ENCODE peak calls at places on chromosomes 7 and 10, in seven cellular contexts. D is IMR-90; H is HT1080; K is osteocyte; W is iPS-NIHi11; T is psoas muscle; O is effector CD4-positive, alpha-beta T cell. F is an unnamed sample.

GRCh38 chr7:70539196-70539595 is 592.7 kb upstream of the GALNT17 start:
- DNase-seq in H (peak), O (no peak), W (no peak), K (no peak), D (no peak), T (no peak), F (no peak)

GRCh38 chr7:42236266-42237161 is 495 bp downstream of the GLI3 start:
- DNase-seq in H (peak), K (peak), D (peak), T (peak), O (no peak), W (peak), F (peak)

GRCh38 chr7:12623885-12624498 is 53.5 kb downstream of the SCIN start:
- DNase-seq in O (no peak), D (peak), K (no peak), W (peak), H (peak), T (no peak), F (peak)

GRCh38 chr7:140062118-140062527 is 628 bp downstream of the PARP12 start:
- DNase-seq in W (no peak), K (peak), D (no peak), O (peak), H (no peak), T (no peak), F (peak)

GRCh38 chr7:128855559-128855958 is 7.1 kb upstream of the ATP6V1F start:
- DNase-seq in H (no peak), T (no peak), K (no peak), W (no peak), O (no peak), D (no peak), F (no peak)

GRCh38 chr10:77070317-77070716 is 567.3 kb downstream of the KCNMA1 start:
- DNase-seq in W (no peak), H (no peak), D (no peak), O (no peak), K (peak), T (no peak), F (no peak)

GRCh38 chr7:74269757-74270277 is 15.6 kb upstream of the RFC2 start:
- DNase-seq in O (peak), T (no peak), D (peak), H (peak), K (no peak), W (peak), F (peak)

GRCh38 chr10:52332815-52333214 is 18.7 kb downstream of the DKK1 start:
- DNase-seq in H (no peak), K (no peak), D (no peak), O (no peak), W (no peak), T (no peak), F (no peak)

GRCh38 chr7:134562136-134562535 is 13.2 kb downstream of the AKR1B15 start:
- DNase-seq in O (no peak), K (no peak), W (no peak), H (peak), D (peak), T (no peak), F (peak)

GRCh38 chr7:78649976-78650375 is 803.5 kb downstream of the MAGI2 start:
- DNase-seq in K (no peak), T (no peak), O (no peak), D (no peak), W (no peak), H (peak), F (no peak)

GRCh38 chr7:87877641-87878040 is 1.3 kb downstream of the DBF4 start:
- DNase-seq in T (no peak), W (no peak), O (no peak), H (no peak), D (no peak), K (no peak), F (peak)

GRCh38 chr10:68212721-68213352 is 19.1 kb downstream of the ATOH7 start:
- DNase-seq in H (peak), T (no peak), W (peak), D (peak), O (no peak), K (no peak), F (peak)

GRCh38 chr10:72685264-72685921 is 6.5 kb upstream of the MCU start:
- DNase-seq in W (no peak), T (peak), D (no peak), O (no peak), K (no peak), H (no peak), F (no peak)

GRCh38 chr7:16648551-16648950 is 2.6 kb downstream of the BZW2 start:
- DNase-seq in T (no peak), K (no peak), O (no peak), W (peak), D (no peak), H (no peak), F (peak)

GRCh38 chr7:143504215-143504936 is 26.7 kb downstream of the TAS2R41 start:
- DNase-seq in T (no peak), D (peak), O (no peak), W (no peak), H (no peak), K (no peak), F (no peak)

GRCh38 chr7:147240468-147240867 is 1123.9 kb downstream of the CNTNAP2 start:
- DNase-seq in W (no peak), K (no peak), D (no peak), O (no peak), T (no peak), H (no peak), F (peak)

GRCh38 chr10:110181911-110182310 is 25.5 kb upstream of the MXI1 start:
- DNase-seq in K (no peak), O (no peak), D (no peak), H (no peak), W (no peak), T (no peak), F (no peak)

GRCh38 chr7:155583636-155584035 is 37.3 kb upstream of the CNPY1 start:
- DNase-seq in D (no peak), O (no peak), T (no peak), W (no peak), K (no peak), H (no peak), F (no peak)

GRCh38 chr10:62794306-62794705 is 10.2 kb upstream of the ADO start:
- DNase-seq in K (no peak), D (no peak), O (no peak), T (no peak), H (peak), W (no peak), F (no peak)

F was measured in NCI-H69.